ENCODE peak calls at places on chromosome 1, in four cellular contexts. U, O, Z and F are unnamed samples.

GRCh38 chr1:8825985-8826481 is 8.6 kb upstream of the RERE start:
- DNase-seq in U (peak), O (no peak), Z (no peak), F (no peak)

GRCh38 chr1:121587777-121588176 is 403.0 kb downstream of the SRGAP2C start:
- DNase-seq in U (no peak), O (no peak), Z (no peak), F (no peak)

GRCh38 chr1:167578935-167579521 is 25.5 kb upstream of the CREG1 start:
- DNase-seq in U (no peak), O (no peak), Z (no peak), F (no peak)

GRCh38 chr1:170857955-170858354 is 77.4 kb upstream of the MROH9 start:
- DNase-seq in U (no peak), O (no peak), Z (no peak), F (no peak)

GRCh38 chr1:42747125-42747524 is 7.1 kb upstream of the CLDN19 start:
- DNase-seq in U (no peak), O (peak), Z (peak), F (peak)

GRCh38 chr1:39391741-39392679 is 99.4 kb upstream of the BMP8A start:
- DNase-seq in U (peak), O (no peak), Z (no peak), F (peak)

GRCh38 chr1:107702946-107703571 is 261.9 kb downstream of the VAV3 start:
- DNase-seq in U (peak), O (no peak), Z (no peak), F (no peak)

GRCh38 chr1:206684003-206684402 is 702 bp upstream of the MAPKAPK2 start:
- DNase-seq in U (no peak), O (no peak), Z (no peak), F (no peak)

GRCh38 chr1:67724928-67725560 is 40.0 kb downstream of the GADD45A start:
- DNase-seq in U (peak), O (no peak), Z (no peak), F (peak)

GRCh38 chr1:112674440-112674985 is at the start of gene MOV10:
- DNase-seq in U (peak), O (peak), Z (no peak), F (peak)

GRCh38 chr1:201310251-201310985 is 27.1 kb downstream of the PKP1 start:
- DNase-seq in U (no peak), O (no peak), Z (no peak), F (no peak)

GRCh38 chr1:30756545-30757195 is 904 bp downstream of the LAPTM5 start:
- DNase-seq in U (peak), O (peak), Z (no peak), F (peak)

GRCh38 chr1:19066248-19066873 is 109.9 kb upstream of the IFFO2 start:
- DNase-seq in U (peak), O (peak), Z (no peak), F (peak)

GRCh38 chr1:202005958-202006357 is 4.4 kb upstream of the ELF3 start:
- DNase-seq in U (peak), O (no peak), Z (no peak), F (peak)

GRCh38 chr1:200895801-200896570 is 1.3 kb downstream of the INAVA start:
- DNase-seq in U (no peak), O (no peak), Z (no peak), F (no peak)

GRCh38 chr1:22418852-22419480 is 32.7 kb upstream of the ZBTB40 start:
- DNase-seq in U (peak), O (no peak), Z (no peak), F (no peak)

GRCh38 chr1:14738235-14738634 is 139.8 kb downstream of the KAZN start:
- DNase-seq in U (peak), O (no peak), Z (no peak), F (peak)

GRCh38 chr1:116763787-116764465 is 9.7 kb downstream of the CD2 start:
- DNase-seq in U (no peak), O (peak), Z (no peak), F (peak)

GRCh38 chr1:24459551-24460266 is 42.9 kb upstream of the RCAN3 start:
- DNase-seq in U (no peak), O (no peak), Z (no peak), F (no peak)

GRCh38 chr1:228047183-228047466 is 35.4 kb upstream of the ARF1 start:
- DNase-seq in U (no peak), O (no peak), Z (no peak), F (no peak)

GRCh38 chr1:59401581-59401980 is 104.7 kb downstream of the FGGY start:
- DNase-seq in U (no peak), O (no peak), Z (no peak), F (no peak)

GRCh38 chr1:37691497-37692077 is 729 bp upstream of the CDCA8 start:
- DNase-seq in U (peak), O (peak), Z (no peak), F (peak)

GRCh38 chr1:84996846-84997666 is at the start of gene MCOLN2:
- DNase-seq in U (no peak), O (peak), Z (peak), F (peak)

GRCh38 chr1:160096491-160097116 is 1.8 kb downstream of the IGSF8 start:
- DNase-seq in U (no peak), O (no peak), Z (no peak), F (peak)

GRCh38 chr1:28761189-28761588 is 24.4 kb downstream of the YTHDF2 start:
- DNase-seq in U (no peak), O (no peak), Z (no peak), F (no peak)

GRCh38 chr1:28759257-28759656 is 22.5 kb downstream of the YTHDF2 start:
- DNase-seq in U (no peak), O (no peak), Z (no peak), F (no peak)

GRCh38 chr1:28755701-28756100 is 19.0 kb downstream of the YTHDF2 start:
- DNase-seq in U (no peak), O (no peak), Z (no peak), F (no peak)

GRCh38 chr1:28758420-28758819 is 21.7 kb downstream of the YTHDF2 start:
- DNase-seq in U (no peak), O (no peak), Z (no peak), F (no peak)

DNA sequence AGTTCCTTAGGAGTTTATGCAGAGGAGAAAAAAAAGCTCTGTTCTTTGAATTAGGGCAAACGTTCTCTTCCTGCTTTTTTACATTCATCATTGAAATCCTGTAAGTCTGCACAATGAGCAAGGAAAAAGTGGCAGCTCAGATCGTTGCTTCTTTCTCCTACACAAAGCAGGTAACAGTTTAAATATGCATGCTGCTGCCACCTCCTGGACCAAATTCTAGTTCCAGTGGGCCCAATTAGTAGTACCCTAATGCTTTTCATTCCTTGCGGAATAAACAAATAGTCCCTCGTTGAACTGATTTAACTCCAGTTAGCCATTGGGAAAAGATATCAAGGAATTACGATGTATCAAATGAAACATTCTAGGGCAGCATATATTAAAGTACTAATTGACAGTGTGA is 20.1 kb downstream of the YTHDF2 start:
- DNase-seq in U (no peak), O (no peak), Z (no peak), F (peak)
- TF ChIP-seq CTCF in U (peak), O (peak), Z (peak), F (no peak)

GRCh38 chr1:11908139-11909021 is 17.8 kb downstream of the KIAA2013 start:
- DNase-seq in U (peak), O (peak), Z (no peak), F (peak)
- TF ChIP-seq CTCF in U (no peak), O (no peak), Z (no peak), F (no peak)

GRCh38 chr1:153534226-153534932 is 1.4 kb downstream of the S100A6 start:
- DNase-seq in U (peak), O (no peak), Z (no peak), F (peak)

GRCh38 chr1:153536618-153537375 is 1.0 kb upstream of the S100A6 start:
- DNase-seq in U (no peak), O (peak), Z (peak), F (peak)

GRCh38 chr1:153533689-153534201 is 2.0 kb downstream of the S100A6 start:
- DNase-seq in U (peak), O (peak), Z (no peak), F (peak)

GRCh38 chr1:153535664-153536585 is at the start of gene S100A6:
- DNase-seq in U (peak), O (peak), Z (no peak), F (peak)

DNA sequence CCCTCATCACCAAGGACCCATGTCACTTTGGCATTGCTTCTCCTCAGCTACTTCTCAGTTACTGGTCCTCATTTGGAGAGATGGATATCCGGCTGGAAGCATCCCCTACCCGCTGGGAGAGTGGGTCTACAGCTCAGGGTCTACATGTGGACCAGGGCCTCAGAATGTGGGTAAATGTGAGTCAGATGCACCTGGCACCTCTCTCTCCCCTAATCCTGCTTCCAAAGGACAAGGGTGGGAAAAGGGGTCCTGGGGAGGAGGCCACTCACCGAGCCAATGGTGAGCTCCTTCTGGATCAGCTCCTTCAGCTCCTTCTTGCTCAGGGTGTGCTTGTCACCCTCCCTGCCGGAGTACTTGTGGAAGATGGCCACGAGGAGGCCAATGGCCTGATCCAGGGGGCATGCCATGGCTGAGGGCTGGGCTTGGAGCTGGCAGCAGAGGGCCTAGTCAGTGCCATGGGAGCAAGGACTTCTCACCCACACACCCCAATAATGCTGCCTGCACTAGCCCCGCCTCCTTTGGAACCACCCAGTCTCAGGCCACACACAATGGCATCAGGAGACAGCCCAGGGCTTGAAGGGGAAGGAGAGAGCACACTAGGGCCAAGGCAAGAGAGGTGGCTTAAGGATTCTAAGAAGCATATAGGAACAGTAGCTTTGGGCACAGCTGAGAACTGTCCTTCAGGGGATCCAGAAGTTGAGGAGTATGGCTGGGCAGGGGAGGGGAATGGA is 693 bp downstream of the S100A6 start:
- DNase-seq in U (peak), O (peak), Z (no peak), F (peak)
- TF ChIP-seq CTCF in U (no peak), O (no peak), Z (no peak), F (no peak)

GRCh38 chr1:203591626-203592025 is 35.0 kb upstream of the ATP2B4 start:
- DNase-seq in U (no peak), O (no peak), Z (no peak), F (no peak)
- TF ChIP-seq CTCF in U (no peak), O (no peak), Z (no peak), F (no peak)

GRCh38 chr1:98761238-98761637 is 99.7 kb downstream of the SNX7 start:
- DNase-seq in U (no peak), O (no peak), Z (no peak), F (peak)
- TF ChIP-seq CTCF in U (peak), O (no peak), Z (peak), F (peak)

DNA sequence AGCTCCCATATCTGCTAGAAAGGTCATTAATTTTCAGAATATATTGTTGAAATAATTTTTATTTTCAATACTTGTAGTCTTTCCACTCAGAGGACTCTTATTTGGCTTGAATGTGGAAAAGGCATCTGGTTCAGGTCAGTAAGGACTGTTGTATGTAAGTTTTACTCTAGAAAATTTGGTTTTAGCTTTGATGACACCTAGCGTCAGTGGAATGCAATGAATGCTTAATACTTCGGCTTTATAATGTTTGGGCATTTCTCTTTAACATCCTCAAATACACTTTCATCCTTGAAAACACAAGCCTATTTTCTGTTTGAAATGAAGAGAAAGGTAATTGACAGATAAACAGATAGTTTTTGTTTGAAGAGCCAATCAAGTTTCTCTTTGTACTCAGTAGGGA is 63.3 kb downstream of the LRRC40 start:
- DNase-seq in U (peak), O (no peak), Z (no peak), F (no peak)
- TF ChIP-seq CTCF in U (peak), O (no peak), Z (no peak), F (peak)